ENCODE peak calls at places on chromosomes 3 and 15, in nine cellular contexts. O is tibial artery, S is heart left ventricle, K is ovary, L is AG04450, D is uterus, H is Panc1, V is psoas muscle, I is osteoblast. W is an unnamed sample.

GRCh38 chr3:53113293-53114010 is 16.8 kb downstream of the RFT1 start:
- DNase-seq in O (no peak), S (peak; percentile 83), K (peak; percentile 65), L (no peak), D (no peak), H (no peak), V (peak; percentile 69), I (no peak), W (no peak)

GRCh38 chr15:69087581-69087980 is 72.9 kb upstream of the GLCE start:
- DNase-seq in O (no peak), S (no peak), K (no peak), L (no peak), D (no peak), H (no peak), V (no peak), I (no peak), W (no peak)

GRCh38 chr3:182713743-182714517 is 79.4 kb upstream of the ATP11B start:
- DNase-seq in O (no peak), S (no peak), K (no peak), L (peak; percentile 36), D (no peak), H (peak; percentile 47), V (no peak), I (peak; percentile 83), W (no peak)

GRCh38 chr15:51069983-51070382 is 24.7 kb downstream of the TNFAIP8L3 start:
- DNase-seq in O (no peak), S (no peak), K (no peak), L (no peak), D (no peak), H (no peak), V (no peak), I (no peak), W (no peak)

GRCh38 chr15:100844778-100845177 is 34.9 kb upstream of the ALDH1A3 start:
- DNase-seq in O (no peak), S (no peak), K (no peak), L (no peak), D (no peak), H (no peak), V (no peak), I (no peak), W (no peak)

GRCh38 chr3:109188726-109189125 is 52.2 kb downstream of the C3orf85 start:
- DNase-seq in O (no peak), S (no peak), K (no peak), L (no peak), D (no peak), H (no peak), V (no peak), I (no peak), W (no peak)

GRCh38 chr15:48936666-48937065 is 27.1 kb downstream of the SHC4 start:
- DNase-seq in O (no peak), S (no peak), K (no peak), L (peak; percentile 65), D (no peak), H (no peak), V (no peak), I (no peak), W (no peak)

GRCh38 chr3:3071136-3071535 is 39.0 kb downstream of the IL5RA start:
- DNase-seq in O (no peak), S (no peak), K (no peak), L (no peak), D (no peak), H (no peak), V (no peak), I (no peak), W (no peak)

GRCh38 chr3:107604057-107604802 is 81.5 kb downstream of the BBX start:
- DNase-seq in O (no peak), S (no peak), K (no peak), L (peak; percentile 3), D (no peak), H (no peak), V (no peak), I (no peak), W (no peak)

GRCh38 chr3:176906046-176906905 is 291.0 kb downstream of the TBL1XR1 start:
- DNase-seq in O (no peak), S (no peak), K (peak; percentile 43), L (peak; percentile 73), D (no peak), H (no peak), V (no peak), I (no peak), W (no peak)

GRCh38 chr15:101368868-101369642 is 74.0 kb upstream of the SNRPA1 start:
- DNase-seq in O (peak; percentile 54), S (no peak), K (no peak), L (no peak), D (no peak), H (no peak), V (peak; percentile 55), I (no peak), W (no peak)

GRCh38 chr3:38992117-38992779 is 59.5 kb downstream of the SCN11A start:
- DNase-seq in O (no peak), S (no peak), K (no peak), L (peak; percentile 45), D (no peak), H (no peak), V (no peak), I (peak; percentile 81), W (no peak)

GRCh38 chr3:130820976-130821375 is 72.9 kb upstream of the ATP2C1 start:
- DNase-seq in O (no peak), S (no peak), K (no peak), L (no peak), D (no peak), H (peak; percentile 62), V (no peak), I (no peak), W (no peak)

GRCh38 chr3:9791127-9791526 is 1.1 kb downstream of the TADA3 start:
- DNase-seq in O (no peak), S (no peak), K (no peak), L (no peak), D (no peak), H (no peak), V (no peak), I (peak; percentile 68), W (no peak)

GRCh38 chr3:127423856-127424765 is 136.3 kb upstream of the PRR20G start:
- DNase-seq in O (peak; percentile 45), S (peak; percentile 7), K (no peak), L (no peak), D (no peak), H (no peak), V (no peak), I (no peak), W (no peak)

GRCh38 chr3:141710888-141711616 is 27.0 kb upstream of the RNF7 start:
- DNase-seq in O (peak; percentile 73), S (no peak), K (peak; percentile 45), L (peak; percentile 57), D (peak; percentile 22), H (no peak), V (no peak), I (peak; percentile 81), W (no peak)

GRCh38 chr3:86993704-86994103 is 2.8 kb upstream of the VGLL3 start:
- DNase-seq in O (no peak), S (no peak), K (no peak), L (no peak), D (no peak), H (no peak), V (no peak), I (peak; percentile 88), W (no peak)

GRCh38 chr3:146542968-146543367 is 1.4 kb downstream of the PLSCR1 start:
- DNase-seq in O (no peak), S (no peak), K (no peak), L (no peak), D (no peak), H (no peak), V (no peak), I (no peak), W (no peak)

GRCh38 chr15:69730281-69731235 is 277.9 kb downstream of the RPLP1 start:
- DNase-seq in O (no peak), S (no peak), K (no peak), L (no peak), D (no peak), H (no peak), V (no peak), I (no peak), W (no peak)

GRCh38 chr3:24454393-24454792 is 40.3 kb downstream of the THRB start:
- DNase-seq in O (no peak), S (no peak), K (no peak), L (no peak), D (no peak), H (no peak), V (no peak), I (peak; percentile 9), W (no peak)
- H3K27ac ChIP-seq in O (no peak overlapping the region), S (no peak overlapping the region), K (no peak overlapping the region), L (no peak overlapping the region), D (no peak overlapping the region), H (no peak overlapping the region), V (no peak overlapping the region), I (no peak overlapping the region), W (no peak overlapping the region)

GRCh38 chr15:55196458-55197361 is at the start of gene RSL24D1:
- DNase-seq in O (peak; percentile 98), S (peak; percentile 96), K (peak; percentile 96), L (peak; percentile 97), D (peak; percentile 97), H (peak; percentile 98), V (peak; percentile 98), I (peak; percentile 92), W (peak; percentile 97)
- TF ChIP-seq CTCF in O (peak; percentile 48), S (peak; percentile 53), K (peak; percentile 24), L (peak; percentile 45), D (peak; percentile 43), H (peak; percentile 69), V (peak; percentile 37), I (peak; percentile 33), W (peak; percentile 35)

DNA sequence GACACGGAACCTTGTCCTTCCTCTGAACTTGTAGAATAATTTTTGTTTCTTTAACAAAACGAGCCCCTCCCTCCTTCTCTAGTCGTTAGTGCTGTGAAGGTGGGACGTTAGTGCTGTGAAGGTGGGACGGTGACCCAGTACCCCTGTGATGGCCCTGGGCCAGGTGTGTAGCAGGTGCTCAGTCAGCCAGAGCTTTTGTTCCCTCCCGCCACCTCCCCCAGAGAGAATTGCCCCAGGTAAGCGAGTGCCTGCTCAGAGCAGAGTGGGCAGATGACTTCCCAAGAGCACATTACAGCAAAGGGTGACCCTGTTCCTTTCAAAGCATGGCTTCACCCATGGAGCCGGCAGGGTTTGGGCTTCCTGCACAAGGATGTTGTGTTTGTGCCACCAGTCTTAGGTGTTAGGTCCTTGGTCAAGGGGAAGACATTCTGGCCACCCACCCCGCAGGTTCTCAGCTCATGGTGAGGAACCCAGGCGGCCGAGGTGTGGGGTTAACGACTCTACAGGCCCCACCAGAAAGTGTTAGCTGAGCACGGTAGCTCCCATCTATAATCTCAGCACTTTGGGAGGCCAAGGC is 30.7 kb downstream of the SLC6A6 start:
- DNase-seq in O (no peak), S (no peak), K (no peak), L (no peak), D (no peak), H (no peak), V (no peak), I (peak; percentile 72), W (no peak)
- H3K4me3 ChIP-seq in O (no peak overlapping the region), S (no peak overlapping the region), K (no peak overlapping the region), L (no peak overlapping the region), D (no peak overlapping the region), H (no peak overlapping the region), V (no peak overlapping the region), I (no peak overlapping the region), W (no peak overlapping the region)

DNA sequence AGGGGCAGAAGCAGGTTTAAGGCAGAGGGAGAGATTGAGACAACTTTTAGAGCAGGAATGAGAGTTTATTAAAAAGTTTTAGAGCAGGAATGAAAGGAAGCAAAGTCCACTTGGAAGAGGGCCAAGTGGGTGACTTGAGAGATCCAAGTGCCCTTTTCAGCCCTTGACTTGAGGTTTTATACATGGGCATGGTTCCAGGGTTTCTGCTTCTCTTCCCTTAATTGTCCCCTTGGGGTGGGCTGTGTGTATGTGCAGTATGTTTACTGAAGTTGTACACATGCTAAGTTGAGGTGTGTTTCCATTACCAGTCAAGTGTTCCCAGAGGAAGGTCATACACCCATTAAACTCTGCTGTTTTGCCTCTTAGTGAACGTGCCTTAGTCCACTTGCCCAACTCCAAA is 41.0 kb downstream of the METTL6 start:
- DNase-seq in O (no peak), S (no peak), K (no peak), L (no peak), D (no peak), H (no peak), V (no peak), I (no peak), W (no peak)
- H3K27ac ChIP-seq in O (no peak overlapping the region), S (no peak overlapping the region), K (no peak overlapping the region), L (no peak overlapping the region), D (no peak overlapping the region), H (peak overlapping the region; percentile 39), V (no peak overlapping the region), I (no peak overlapping the region), W (peak overlapping the region; percentile 10)

W was measured in coronary artery.